ENCODE peak calls at places on chromosomes 3 and 15, in four cellular contexts. One of them, this sample, is unnamed.

GRCh38 chr3:117661636-117662095 is 952.1 kb downstream of the TUSC7 start:
- DNase-seq in kidney epithelial cell: no peak
- DNase-seq in GM12864: no peak
- DNase-seq in GM20000: no peak
- DNase-seq in this sample: peak

GRCh38 chr15:51267047-51267713 is 71.2 kb downstream of the CYP19A1 start:
- DNase-seq in GM12864: no peak
- DNase-seq in kidney epithelial cell: no peak
- DNase-seq in GM20000: no peak
- DNase-seq in this sample: no peak

GRCh38 chr15:40787344-40787841 is 17.6 kb downstream of the C15orf62 start:
- DNase-seq in GM20000: no peak
- DNase-seq in GM12864: no peak
- DNase-seq in kidney epithelial cell: peak
- DNase-seq in this sample: no peak

GRCh38 chr3:111321786-111322185 is 220.2 kb upstream of the CD96 start:
- DNase-seq in GM20000: no peak
- DNase-seq in kidney epithelial cell: no peak
- DNase-seq in GM12864: no peak
- DNase-seq in this sample: no peak

GRCh38 chr15:92605225-92605944 is 50.2 kb downstream of the FAM174B start:
- DNase-seq in GM12864: no peak
- DNase-seq in GM20000: no peak
- DNase-seq in kidney epithelial cell: no peak
- DNase-seq in this sample: no peak

GRCh38 chr3:32089476-32089875 is 16.9 kb upstream of the GPD1L start:
- DNase-seq in kidney epithelial cell: peak
- DNase-seq in GM20000: no peak
- DNase-seq in GM12864: no peak
- DNase-seq in this sample: no peak

GRCh38 chr3:59573911-59574310 is 524.1 kb upstream of the CFAP20DC start:
- DNase-seq in GM12864: no peak
- DNase-seq in GM20000: no peak
- DNase-seq in kidney epithelial cell: no peak
- DNase-seq in this sample: no peak

GRCh38 chr15:29476503-29477080 is 207.0 kb upstream of the NSMCE3 start:
- DNase-seq in GM12864: no peak
- DNase-seq in GM20000: peak
- DNase-seq in kidney epithelial cell: no peak
- DNase-seq in this sample: no peak

GRCh38 chr15:60003243-60004018 is 680 bp upstream of the FOXB1 start:
- DNase-seq in GM12864: no peak
- DNase-seq in kidney epithelial cell: no peak
- DNase-seq in GM20000: peak
- DNase-seq in this sample: no peak

GRCh38 chr3:139982404-139982803 is 47.4 kb downstream of the CLSTN2 start:
- DNase-seq in GM20000: no peak
- DNase-seq in kidney epithelial cell: no peak
- DNase-seq in GM12864: no peak
- DNase-seq in this sample: no peak

GRCh38 chr3:100254168-100254777 is 6.5 kb upstream of the TBC1D23 start:
- DNase-seq in GM20000: peak
- DNase-seq in kidney epithelial cell: no peak
- DNase-seq in GM12864: peak
- DNase-seq in this sample: peak

GRCh38 chr15:64251658-64252057 is 88.8 kb upstream of the PPIB start:
- DNase-seq in GM20000: no peak
- DNase-seq in kidney epithelial cell: no peak
- DNase-seq in GM12864: no peak
- DNase-seq in this sample: no peak

GRCh38 chr3:186857743-186858142 is 15.2 kb downstream of the ADIPOQ start:
- DNase-seq in GM12864: no peak
- DNase-seq in GM20000: no peak
- DNase-seq in kidney epithelial cell: no peak
- DNase-seq in this sample: no peak

GRCh38 chr15:41892621-41893421 is 1.0 kb downstream of the SPTBN5 start:
- DNase-seq in GM12864: no peak
- DNase-seq in GM20000: peak
- DNase-seq in kidney epithelial cell: no peak
- DNase-seq in this sample: no peak

GRCh38 chr15:71565636-71566160 is 244.7 kb upstream of the NR2E3 start:
- DNase-seq in kidney epithelial cell: no peak
- DNase-seq in GM12864: no peak
- DNase-seq in GM20000: no peak
- DNase-seq in this sample: no peak

GRCh38 chr3:104952160-104952559 is 414.5 kb upstream of the ALCAM start:
- DNase-seq in GM12864: no peak
- DNase-seq in GM20000: no peak
- DNase-seq in kidney epithelial cell: no peak
- DNase-seq in this sample: no peak

GRCh38 chr3:157958471-157958870 is 147.7 kb downstream of the SHOX2 start:
- DNase-seq in GM20000: no peak
- DNase-seq in GM12864: no peak
- DNase-seq in kidney epithelial cell: peak
- DNase-seq in this sample: no peak

GRCh38 chr3:188664795-188665194 is 507.0 kb upstream of the TPRG1 start:
- DNase-seq in GM20000: peak
- DNase-seq in kidney epithelial cell: no peak
- DNase-seq in GM12864: no peak
- DNase-seq in this sample: no peak

GRCh38 chr3:39814007-39814406 is 4.6 kb downstream of the MYRIP start:
- DNase-seq in GM12864: no peak
- DNase-seq in kidney epithelial cell: peak
- DNase-seq in GM20000: no peak
- DNase-seq in this sample: peak

GRCh38 chr3:42807929-42808328 is 1.3 kb upstream of the ACKR2 start:
- DNase-seq in kidney epithelial cell: no peak
- DNase-seq in GM20000: no peak
- DNase-seq in GM12864: no peak
- DNase-seq in this sample: no peak

GRCh38 chr3:149009732-149010131 is 18.4 kb downstream of the GYG1 start:
- DNase-seq in GM12864: no peak
- DNase-seq in GM20000: peak
- DNase-seq in kidney epithelial cell: no peak
- DNase-seq in this sample: no peak

GRCh38 chr3:27712136-27713065 is 9.7 kb downstream of the EOMES start:
- DNase-seq in GM12864: peak
- DNase-seq in kidney epithelial cell: peak
- DNase-seq in GM20000: peak
- DNase-seq in this sample: peak

GRCh38 chr3:24591661-24592555 is 97.3 kb upstream of the THRB start:
- DNase-seq in GM12864: no peak
- DNase-seq in GM20000: no peak
- DNase-seq in kidney epithelial cell: no peak
- DNase-seq in this sample: no peak

GRCh38 chr3:182244222-182244971 is 532.7 kb downstream of the SOX2 start:
- DNase-seq in kidney epithelial cell: no peak
- DNase-seq in GM12864: no peak
- DNase-seq in GM20000: no peak
- DNase-seq in this sample: no peak

GRCh38 chr3:113697192-113698090 is 999 bp upstream of the USF3 start:
- DNase-seq in GM12864: no peak
- DNase-seq in kidney epithelial cell: no peak
- DNase-seq in GM20000: peak
- DNase-seq in this sample: no peak

GRCh38 chr15:69735126-69735525 is 282.5 kb downstream of the RPLP1 start:
- DNase-seq in GM12864: no peak
- DNase-seq in kidney epithelial cell: no peak
- DNase-seq in GM20000: no peak
- DNase-seq in this sample: no peak

GRCh38 chr3:186603159-186603558 is 9.7 kb upstream of the AHSG start:
- DNase-seq in GM20000: no peak
- DNase-seq in kidney epithelial cell: no peak
- DNase-seq in GM12864: no peak
- DNase-seq in this sample: no peak

GRCh38 chr3:32435911-32436815 is 44.5 kb downstream of the CMTM7 start:
- DNase-seq in GM20000: no peak
- DNase-seq in kidney epithelial cell: no peak
- DNase-seq in GM12864: no peak
- DNase-seq in this sample: no peak

GRCh38 chr3:192108820-192109219 is 618.5 kb downstream of the FGF12 start:
- DNase-seq in GM20000: no peak
- DNase-seq in kidney epithelial cell: no peak
- DNase-seq in GM12864: no peak
- DNase-seq in this sample: no peak

GRCh38 chr15:80514071-80514780 is 110.0 kb downstream of the ARNT2 start:
- DNase-seq in kidney epithelial cell: no peak
- DNase-seq in GM12864: no peak
- DNase-seq in GM20000: no peak
- DNase-seq in this sample: peak

GRCh38 chr3:14430706-14431470 is 28.5 kb downstream of the SLC6A6 start:
- DNase-seq in GM20000: no peak
- DNase-seq in GM12864: no peak
- DNase-seq in kidney epithelial cell: no peak
- DNase-seq in this sample: no peak

GRCh38 chr3:14429689-14430452 is 27.5 kb downstream of the SLC6A6 start:
- DNase-seq in GM20000: no peak
- DNase-seq in GM12864: no peak
- DNase-seq in kidney epithelial cell: no peak
- DNase-seq in this sample: no peak

GRCh38 chr3:14432996-14433572 is 30.7 kb downstream of the SLC6A6 start:
- DNase-seq in GM12864: no peak
- DNase-seq in GM20000: no peak
- DNase-seq in kidney epithelial cell: no peak
- DNase-seq in this sample: no peak

GRCh38 chr3:14431928-14432834 is 29.8 kb downstream of the SLC6A6 start:
- DNase-seq in GM12864: peak
- DNase-seq in GM20000: peak
- DNase-seq in kidney epithelial cell: peak
- DNase-seq in this sample: peak

GRCh38 chr3:14431556-14431927 is 29.1 kb downstream of the SLC6A6 start:
- DNase-seq in GM12864: peak
- DNase-seq in GM20000: peak
- DNase-seq in kidney epithelial cell: no peak
- DNase-seq in this sample: no peak
- TF ChIP-seq CTCF in GM12864: peak
- TF ChIP-seq CTCF in GM20000: peak
- TF ChIP-seq CTCF in kidney epithelial cell: no peak
- TF ChIP-seq CTCF in this sample: no peak

DNA sequence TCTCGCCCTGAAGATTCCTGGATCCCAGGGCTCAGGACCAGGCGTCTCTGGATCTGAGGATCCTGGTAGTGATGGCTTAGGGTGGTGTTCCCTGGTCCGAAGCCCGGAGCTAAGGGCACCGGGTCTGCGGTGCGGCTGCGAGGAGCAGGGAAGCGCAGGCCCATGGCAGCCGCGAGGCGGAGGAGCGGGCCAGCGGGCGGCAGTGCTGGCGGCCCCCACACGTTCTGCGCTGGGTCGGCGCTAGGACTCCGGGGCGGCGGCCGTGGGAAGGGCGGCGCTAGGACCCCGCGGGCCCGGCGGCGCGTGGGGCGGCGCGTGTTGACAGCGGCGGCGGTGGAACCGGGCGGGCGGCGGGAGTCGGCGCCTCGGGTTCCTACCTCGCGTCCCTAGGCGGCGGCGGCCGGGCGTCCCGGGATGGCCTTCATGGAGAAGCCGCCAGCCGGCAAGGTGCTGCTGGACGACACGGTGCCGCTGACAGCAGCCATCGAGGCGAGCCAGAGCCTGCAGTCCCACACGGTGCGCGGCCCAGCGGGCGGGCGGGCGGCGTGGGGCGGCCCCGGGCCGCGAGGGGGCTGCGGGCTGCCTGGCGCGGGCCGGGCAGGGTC is at the start of gene PXK:
- DNase-seq in GM12864: no peak
- DNase-seq in GM20000: peak
- DNase-seq in kidney epithelial cell: no peak
- DNase-seq in this sample: no peak
- TF ChIP-seq CTCF in GM12864: peak
- TF ChIP-seq CTCF in GM20000: peak
- TF ChIP-seq CTCF in kidney epithelial cell: no peak
- TF ChIP-seq CTCF in this sample: peak

GRCh38 chr3:133167340-133168024 is 129.3 kb downstream of the TMEM108 start:
- DNase-seq in GM12864: no peak
- DNase-seq in kidney epithelial cell: no peak
- DNase-seq in GM20000: no peak
- DNase-seq in this sample: no peak

GRCh38 chr3:133162906-133163305 is 124.7 kb downstream of the TMEM108 start:
- DNase-seq in GM12864: no peak
- DNase-seq in kidney epithelial cell: no peak
- DNase-seq in GM20000: no peak
- DNase-seq in this sample: no peak

GRCh38 chr3:133169669-133170068 is 131.5 kb downstream of the TMEM108 start:
- DNase-seq in GM20000: no peak
- DNase-seq in kidney epithelial cell: no peak
- DNase-seq in GM12864: no peak
- DNase-seq in this sample: no peak

GRCh38 chr3:133168025-133168401 is 129.8 kb downstream of the TMEM108 start:
- DNase-seq in GM20000: no peak
- DNase-seq in GM12864: no peak
- DNase-seq in kidney epithelial cell: no peak
- DNase-seq in this sample: no peak
- TF ChIP-seq CTCF in GM20000: no peak
- TF ChIP-seq CTCF in GM12864: no peak
- TF ChIP-seq CTCF in kidney epithelial cell: no peak
- TF ChIP-seq CTCF in this sample: no peak

DNA sequence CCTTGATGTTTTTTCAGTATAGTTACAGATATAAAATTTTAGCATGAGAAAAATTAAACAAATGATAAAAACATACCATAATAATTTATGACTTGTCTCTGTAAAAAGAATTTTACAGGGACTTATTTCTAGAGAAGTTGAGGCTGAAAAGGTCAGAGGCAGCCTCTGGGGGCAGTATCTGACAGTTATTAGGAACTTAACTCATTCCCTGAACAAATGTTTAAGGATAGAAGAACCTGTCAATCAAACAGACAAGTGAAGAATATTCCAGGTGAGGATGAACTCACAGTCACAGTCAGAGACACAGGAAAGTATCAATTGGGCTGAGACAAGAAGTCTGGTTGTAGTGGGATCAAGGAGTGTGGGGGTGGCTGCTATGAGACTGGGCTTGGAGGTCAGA is 7.3 kb downstream of the MYLK start:
- DNase-seq in GM12864: no peak
- DNase-seq in GM20000: no peak
- DNase-seq in kidney epithelial cell: no peak
- DNase-seq in this sample: no peak
- TF ChIP-seq CTCF in GM12864: peak
- TF ChIP-seq CTCF in GM20000: no peak
- TF ChIP-seq CTCF in kidney epithelial cell: peak
- TF ChIP-seq CTCF in this sample: no peak

GRCh38 chr3:184135911-184136260 is 728 bp downstream of the EIF2B5 start:
- DNase-seq in kidney epithelial cell: no peak
- DNase-seq in GM12864: no peak
- DNase-seq in GM20000: no peak
- DNase-seq in this sample: no peak

GRCh38 chr3:184132947-184133346 is 2.2 kb upstream of the EIF2B5 start:
- DNase-seq in GM12864: no peak
- DNase-seq in kidney epithelial cell: no peak
- DNase-seq in GM20000: no peak
- DNase-seq in this sample: no peak

GRCh38 chr3:184133840-184134745 is 1.1 kb upstream of the EIF2B5 start:
- DNase-seq in GM20000: peak
- DNase-seq in GM12864: peak
- DNase-seq in kidney epithelial cell: no peak
- DNase-seq in this sample: no peak

GRCh38 chr3:184134746-184135148 is 411 bp upstream of the EIF2B5 start:
- DNase-seq in GM12864: no peak
- DNase-seq in GM20000: no peak
- DNase-seq in kidney epithelial cell: no peak
- DNase-seq in this sample: no peak

GRCh38 chr3:184135149-184135910 is at the start of gene EIF2B5:
- DNase-seq in GM12864: peak
- DNase-seq in kidney epithelial cell: peak
- DNase-seq in GM20000: peak
- DNase-seq in this sample: peak
- TF ChIP-seq CTCF in GM12864: peak
- TF ChIP-seq CTCF in kidney epithelial cell: peak
- TF ChIP-seq CTCF in GM20000: no peak
- TF ChIP-seq CTCF in this sample: peak

This sample was measured in AG04449.